ENCODE peak calls at places on chromosome 2, in seven cellular contexts. X, J, W, L, R, G and S are unnamed samples.

GRCh38 chr2:237178396-237178795 is 92.7 kb downstream of the COPS8 start:
- DNase-seq in X (no peak), W (no peak), J (no peak), G (no peak), R (no peak), L (peak; percentile 83), S (no peak)

GRCh38 chr2:137333386-137333972 is 568.1 kb downstream of the THSD7B start:
- DNase-seq in J (no peak), G (no peak), X (no peak), W (no peak), R (no peak), L (peak; percentile 25), S (no peak)

GRCh38 chr2:220277445-220277960 is 650.1 kb downstream of the SLC4A3 start:
- DNase-seq in G (no peak), L (peak; percentile 95), X (peak; percentile 86), J (peak; percentile 19), W (no peak), R (no peak), S (no peak)

GRCh38 chr2:99662761-99663341 is 173.0 kb upstream of the REV1 start:
- DNase-seq in J (peak; percentile 53), W (no peak), G (no peak), R (no peak), X (peak; percentile 95), L (peak; percentile 10), S (no peak)

GRCh38 chr2:47307066-47307465 is 95.9 kb upstream of the MSH2 start:
- DNase-seq in J (no peak), L (no peak), G (no peak), X (no peak), R (no peak), W (no peak), S (no peak)

GRCh38 chr2:134431837-134432437 is 178.1 kb downstream of the MGAT5 start:
- DNase-seq in J (no peak), R (no peak), G (no peak), L (peak; percentile 81), X (peak; percentile 62), W (no peak), S (no peak)

GRCh38 chr2:56232912-56233311 is 49.1 kb downstream of the CCDC85A start:
- DNase-seq in W (peak; percentile 16), X (no peak), R (no peak), L (no peak), G (no peak), J (no peak), S (no peak)

GRCh38 chr2:209426432-209426831 is 2.6 kb downstream of the MAP2 start:
- DNase-seq in L (peak; percentile 94), W (no peak), X (peak; percentile 71), G (no peak), R (no peak), J (no peak), S (no peak)

GRCh38 chr2:145066795-145067194 is 546.9 kb upstream of the ZEB2 start:
- DNase-seq in X (no peak), J (no peak), G (no peak), L (no peak), R (no peak), W (no peak), S (no peak)

GRCh38 chr2:152525277-152525838 is 190.4 kb downstream of the FMNL2 start:
- DNase-seq in W (no peak), X (peak; percentile 86), L (peak; percentile 84), R (no peak), J (no peak), G (no peak), S (no peak)

GRCh38 chr2:64859208-64860161 is 129.7 kb upstream of the SLC1A4 start:
- DNase-seq in J (peak; percentile 57), W (no peak), L (peak; percentile 75), X (peak; percentile 88), R (peak; percentile 37), G (peak; percentile 50), S (peak; percentile 36)

GRCh38 chr2:43059183-43059897 is 167.1 kb downstream of the ZFP36L2 start:
- DNase-seq in R (no peak), L (peak; percentile 91), W (no peak), G (peak; percentile 47), X (peak; percentile 87), J (peak; percentile 75), S (peak; percentile 56)

GRCh38 chr2:219916761-219917160 is 289.3 kb downstream of the SLC4A3 start:
- DNase-seq in W (no peak), L (no peak), J (no peak), G (no peak), R (no peak), X (no peak), S (no peak)